ENCODE peak calls at places on chromosome 7, in six cellular contexts. E is NB4, N is A549, P is right lobe of liver, F is IMR-90, C is ovary. Y is an unnamed sample.

GRCh38 chr7:116021237-116021636 is 9.3 kb downstream of the TFEC start:
- DNase-seq in E (no peak), N (no peak), P (no peak), F (no peak), C (no peak), Y (no peak)

GRCh38 chr7:114085592-114086490 is 167.0 kb upstream of the PPP1R3A start:
- DNase-seq in E (peak), N (peak), P (peak), F (peak), C (peak), Y (peak)

GRCh38 chr7:471191-471865 is 48.3 kb downstream of the PDGFA start:
- DNase-seq in E (no peak), N (no peak), P (no peak), F (no peak), C (peak), Y (no peak)

GRCh38 chr7:40885503-40885902 is 750.7 kb downstream of the SUGCT start:
- DNase-seq in E (peak), N (no peak), P (no peak), F (peak), C (no peak), Y (no peak)

GRCh38 chr7:120920588-120920987 is 30.0 kb upstream of the ING3 start:
- DNase-seq in E (no peak), N (no peak), P (no peak), F (no peak), C (no peak), Y (no peak)

GRCh38 chr7:20749896-20750295 is 36.8 kb downstream of the SP8 start:
- DNase-seq in E (no peak), N (no peak), P (no peak), F (no peak), C (no peak), Y (no peak)

GRCh38 chr7:2616973-2617709 is 14.6 kb upstream of the TTYH3 start:
- DNase-seq in E (no peak), N (no peak), P (no peak), F (no peak), C (no peak), Y (no peak)

GRCh38 chr7:40827217-40828085 is 692.6 kb downstream of the SUGCT start:
- DNase-seq in E (peak), N (no peak), P (no peak), F (no peak), C (no peak), Y (no peak)

GRCh38 chr7:79149831-79150230 is 303.6 kb downstream of the MAGI2 start:
- DNase-seq in E (no peak), N (no peak), P (no peak), F (no peak), C (no peak), Y (no peak)

GRCh38 chr7:36951257-36951697 is 227.0 kb upstream of the AOAH start:
- DNase-seq in E (peak), N (no peak), P (no peak), F (no peak), C (no peak), Y (no peak)

GRCh38 chr7:122827763-122828162 is 58.5 kb downstream of the CADPS2 start:
- DNase-seq in E (no peak), N (no peak), P (no peak), F (no peak), C (no peak), Y (no peak)

GRCh38 chr7:148566736-148567135 is 23.8 kb upstream of the C7orf33 start:
- DNase-seq in E (no peak), N (no peak), P (no peak), F (no peak), C (no peak), Y (no peak)

GRCh38 chr7:152127229-152127628 is 101.8 kb downstream of the GALNT11 start:
- DNase-seq in E (no peak), N (no peak), P (no peak), F (no peak), C (no peak), Y (no peak)

GRCh38 chr7:6479067-6479466 is 31.3 kb upstream of the DAGLB start:
- DNase-seq in E (no peak), N (no peak), P (no peak), F (no peak), C (no peak), Y (no peak)

GRCh38 chr7:1059200-1060091 is 15.1 kb downstream of the GPR146 start:
- DNase-seq in E (peak), N (no peak), P (no peak), F (no peak), C (no peak), Y (peak)

GRCh38 chr7:81690251-81690650 is 79.6 kb downstream of the HGF start:
- DNase-seq in E (no peak), N (no peak), P (no peak), F (no peak), C (no peak), Y (no peak)

GRCh38 chr7:44284881-44285541 is 40.4 kb downstream of the CAMK2B start:
- DNase-seq in E (no peak), N (no peak), P (peak), F (no peak), C (peak), Y (no peak)

GRCh38 chr7:151514461-151515396 is 5.0 kb downstream of the RHEB start:
- DNase-seq in E (no peak), N (no peak), P (no peak), F (no peak), C (no peak), Y (no peak)

GRCh38 chr7:24574365-24574764 is 1.1 kb downstream of the PALS2 start:
- DNase-seq in E (no peak), N (no peak), P (no peak), F (peak), C (no peak), Y (no peak)

GRCh38 chr7:46847126-46847525 is 734.8 kb downstream of the TNS3 start:
- DNase-seq in E (no peak), N (no peak), P (no peak), F (peak), C (no peak), Y (no peak)

GRCh38 chr7:153193144-153193595 is 433.6 kb downstream of the ACTR3B start:
- DNase-seq in E (peak), N (peak), P (peak), F (no peak), C (no peak), Y (no peak)

GRCh38 chr7:50351267-50351666 is 46.8 kb downstream of the IKZF1 start:
- DNase-seq in E (no peak), N (no peak), P (no peak), F (no peak), C (no peak), Y (no peak)

GRCh38 chr7:12564996-12565764 is 5.3 kb upstream of the SCIN start:
- DNase-seq in E (no peak), N (no peak), P (no peak), F (no peak), C (no peak), Y (no peak)

GRCh38 chr7:83882551-83882950 is 233.6 kb upstream of the SEMA3E start:
- DNase-seq in E (no peak), N (no peak), P (no peak), F (no peak), C (no peak), Y (no peak)

GRCh38 chr7:123751816-123752215 is 3.0 kb upstream of the WASL start:
- DNase-seq in E (no peak), N (no peak), P (no peak), F (peak), C (no peak), Y (peak)

GRCh38 chr7:104979167-104979841 is 34.7 kb upstream of the KMT2E start:
- DNase-seq in E (peak), N (no peak), P (no peak), F (peak), C (no peak), Y (no peak)

GRCh38 chr7:77265666-77266065 is 66.0 kb upstream of the FGL2 start:
- DNase-seq in E (no peak), N (no peak), P (no peak), F (no peak), C (no peak), Y (no peak)

GRCh38 chr7:117048114-117048853 is 95.0 kb downstream of the ST7 start:
- DNase-seq in E (no peak), N (no peak), P (no peak), F (no peak), C (no peak), Y (peak)

GRCh38 chr7:137081694-137082093 is 213.2 kb downstream of the CHRM2 start:
- DNase-seq in E (no peak), N (no peak), P (peak), F (peak), C (peak), Y (no peak)

GRCh38 chr7:73737491-73738219 is 947 bp downstream of the ABHD11 start:
- DNase-seq in E (no peak), N (no peak), P (no peak), F (no peak), C (peak), Y (no peak)

GRCh38 chr7:73736885-73737284 is 1.7 kb downstream of the ABHD11 start:
- DNase-seq in E (no peak), N (no peak), P (no peak), F (no peak), C (no peak), Y (no peak)

GRCh38 chr7:73732397-73732796 is 6.2 kb downstream of the ABHD11 start:
- DNase-seq in E (no peak), N (no peak), P (no peak), F (no peak), C (no peak), Y (no peak)

GRCh38 chr7:73735526-73735905 is 3.1 kb downstream of the ABHD11 start:
- DNase-seq in E (no peak), N (no peak), P (no peak), F (no peak), C (no peak), Y (no peak)

DNA sequence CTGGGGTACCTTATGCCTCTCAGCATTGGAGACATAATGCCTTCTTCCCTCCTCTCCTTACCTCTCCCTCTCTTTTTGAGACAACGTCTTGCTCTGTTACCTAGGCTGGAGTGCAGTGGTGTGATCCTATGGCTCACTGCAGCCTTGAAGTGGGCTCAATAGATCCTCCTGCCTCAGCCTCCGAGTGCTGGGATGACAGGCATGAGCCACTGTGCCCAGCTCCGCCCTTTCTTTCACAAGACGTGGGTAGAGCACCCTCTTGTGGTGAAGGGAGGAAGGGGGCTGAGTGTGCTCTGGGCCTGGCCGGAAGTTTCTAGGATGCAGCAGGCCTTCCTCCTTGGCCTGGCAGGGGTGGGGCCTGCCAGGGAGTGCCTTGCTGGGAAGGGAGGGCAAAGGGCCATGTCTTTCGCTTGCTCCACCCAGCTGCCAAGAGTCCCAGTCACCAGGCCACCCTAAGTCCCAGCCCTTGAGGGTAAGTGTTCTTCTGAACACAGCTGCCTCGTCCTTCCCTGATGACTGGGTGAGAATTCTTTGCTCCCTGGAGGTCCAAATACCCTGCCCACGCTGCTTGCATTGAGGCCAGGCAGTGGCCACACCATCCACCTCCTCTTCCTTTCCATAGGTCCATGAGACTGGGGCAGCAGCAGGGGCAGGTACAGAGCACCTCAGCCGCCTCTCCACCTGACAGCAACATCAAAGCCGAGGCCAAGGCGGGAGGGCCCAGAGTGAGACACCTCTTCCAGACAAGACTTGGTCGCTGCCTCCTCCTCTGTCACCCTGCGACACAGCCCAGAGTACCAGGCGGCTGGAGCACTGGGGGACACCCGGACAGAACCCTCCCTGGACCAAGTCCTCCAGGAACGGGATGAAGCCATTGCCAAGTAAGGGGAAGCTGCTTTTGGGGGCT is 3.7 kb downstream of the ABHD11 start:
- DNase-seq in E (peak), N (peak), P (peak), F (peak), C (peak), Y (peak)
- TF ChIP-seq POLR2A in E (peak), N (peak), P (no peak), F (no peak), C (no peak), Y (peak)

GRCh38 chr7:139359366-139360209 is at the start of gene LUC7L2:
- DNase-seq in E (peak), N (peak), P (peak), F (peak), C (peak), Y (peak)
- TF ChIP-seq POLR2A in E (peak), N (peak), P (peak), F (peak), C (peak), Y (peak)

DNA sequence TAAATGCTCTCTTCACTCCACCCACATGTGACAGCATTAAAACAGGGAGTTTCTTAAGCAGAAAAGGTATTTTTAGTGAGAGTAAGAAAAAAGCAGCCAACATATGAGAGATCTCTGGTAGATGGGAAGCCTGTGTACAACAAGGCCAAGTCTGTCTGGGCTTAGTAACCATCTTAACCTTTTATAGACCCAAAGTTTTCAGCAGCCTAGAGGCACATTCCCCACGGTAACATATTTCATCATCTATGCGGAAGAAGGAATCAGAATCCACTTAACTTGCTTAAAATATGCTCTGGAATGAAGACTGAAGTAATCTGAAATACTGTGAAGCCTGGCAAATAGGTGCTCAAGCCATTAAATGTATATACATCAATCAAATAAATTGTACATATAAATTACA is 127.8 kb downstream of the RAPGEF5 start:
- DNase-seq in E (no peak), N (no peak), P (no peak), F (no peak), C (no peak), Y (no peak)
- TF ChIP-seq POLR2A in E (no peak), N (no peak), P (no peak), F (no peak), C (no peak), Y (no peak)

DNA sequence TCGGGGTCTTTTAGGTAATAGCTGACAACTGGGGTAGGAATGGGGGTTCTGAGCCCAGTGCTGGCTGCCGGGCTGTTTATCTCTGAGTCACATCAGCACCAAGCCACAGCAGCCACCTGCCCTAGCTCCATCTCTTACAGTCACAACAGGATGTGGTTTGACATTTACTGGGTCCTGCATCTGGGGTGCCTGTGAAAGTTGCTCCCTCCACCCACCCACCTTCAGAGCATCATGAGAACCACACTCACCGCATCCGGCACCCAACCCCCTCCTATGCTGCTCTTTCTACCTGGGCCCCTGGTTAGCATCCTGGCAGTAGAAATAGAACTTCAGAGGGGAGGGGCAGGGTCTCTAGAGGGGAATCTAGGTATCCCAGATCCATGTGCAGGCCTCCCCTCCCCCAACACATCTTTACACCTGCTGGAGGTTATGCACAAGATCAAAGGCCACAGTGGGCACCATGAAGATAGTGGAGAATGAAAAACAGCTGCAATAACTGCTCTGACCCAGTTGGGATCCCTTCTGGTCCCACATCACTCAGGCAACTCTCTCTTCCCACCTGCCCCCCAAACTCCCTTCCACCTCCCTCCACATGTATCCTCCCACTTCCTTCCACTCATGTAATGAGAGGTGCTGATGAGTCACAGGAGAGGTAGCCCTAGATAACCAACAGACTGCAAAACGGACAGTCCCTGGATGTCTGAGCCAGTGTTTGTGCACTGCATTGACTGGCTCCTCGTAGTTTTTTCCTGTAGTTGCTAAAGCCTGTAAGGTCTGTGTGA is 38.2 kb downstream of the PRSS2 start:
- DNase-seq in E (peak), N (no peak), P (no peak), F (peak), C (no peak), Y (peak)
- TF ChIP-seq POLR2A in E (no peak), N (no peak), P (no peak), F (no peak), C (no peak), Y (no peak)

DNA sequence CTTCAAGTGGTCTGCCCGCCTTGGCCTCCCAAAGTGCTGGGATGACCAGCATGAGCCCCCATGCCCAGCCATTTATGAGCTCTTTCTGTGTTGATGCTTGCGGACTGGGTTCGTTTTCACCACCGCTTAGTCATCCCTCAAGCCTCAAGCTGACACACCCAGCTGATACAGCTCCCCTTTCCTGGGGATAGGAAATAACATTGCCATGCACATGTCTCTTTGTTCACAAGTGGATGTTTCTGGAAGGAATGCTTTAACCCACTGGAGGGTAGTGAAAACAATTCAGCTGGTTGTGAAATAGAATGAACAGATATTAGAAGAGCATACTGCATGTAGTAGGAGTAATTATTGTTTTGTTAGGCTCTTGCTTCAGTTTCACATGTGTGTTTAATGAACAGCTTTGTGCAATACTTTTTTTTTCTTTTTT is 8.5 kb upstream of the METTL27 start:
- DNase-seq in E (peak), N (peak), P (no peak), F (peak), C (no peak), Y (peak)
- TF ChIP-seq POLR2A in E (no peak), N (no peak), P (no peak), F (no peak), C (no peak), Y (no peak)

GRCh38 chr7:94375167-94375566 is 19.5 kb upstream of the COL1A2 start:
- DNase-seq in E (no peak), N (no peak), P (no peak), F (peak), C (peak), Y (no peak)

GRCh38 chr7:94376281-94376680 is 18.4 kb upstream of the COL1A2 start:
- DNase-seq in E (no peak), N (no peak), P (no peak), F (no peak), C (no peak), Y (no peak)

GRCh38 chr7:94375713-94376112 is 19.0 kb upstream of the COL1A2 start:
- DNase-seq in E (no peak), N (no peak), P (no peak), F (peak), C (no peak), Y (no peak)

GRCh38 chr7:94374721-94375120 is 20.0 kb upstream of the COL1A2 start:
- DNase-seq in E (no peak), N (no peak), P (no peak), F (no peak), C (no peak), Y (no peak)

DNA sequence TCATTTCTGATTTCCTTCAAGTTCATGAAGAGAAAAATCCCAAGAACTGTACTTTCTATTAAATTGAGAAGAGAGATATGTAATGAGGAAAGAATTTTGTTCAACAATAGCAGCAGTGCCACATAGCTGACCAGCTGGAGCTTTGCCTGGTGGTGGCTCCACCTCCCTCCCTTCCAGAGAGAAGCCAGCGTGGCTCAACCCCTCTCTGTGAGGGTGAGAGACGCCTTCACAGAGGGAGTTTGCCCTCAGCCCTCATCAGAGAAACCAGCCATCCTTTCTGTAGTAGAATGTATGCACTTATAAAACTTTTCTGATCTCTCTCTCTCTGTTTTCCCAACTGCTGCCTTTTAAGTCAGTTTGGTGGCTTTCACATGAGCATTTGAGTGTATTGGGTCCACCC is 20.5 kb upstream of the COL1A2 start:
- DNase-seq in E (no peak), N (no peak), P (peak), F (peak), C (peak), Y (no peak)
- TF ChIP-seq POLR2A in E (no peak), N (no peak), P (no peak), F (peak), C (no peak), Y (no peak)